ENCODE peak calls at places on chromosomes 2 and 18, in nine cellular contexts. H is nephron progenitor cell, Z is fibroblast of the aortic adventitia, F is GM12865, E is MCF 10A, X is upper lobe of right lung, V is WTC11, L is transverse colon, Y is endodermal cell. Q is an unnamed sample.

GRCh38 chr2:230738391-230738811 is 25.8 kb downstream of the CAB39 start:
- DNase-seq in L (no peak), Y (no peak), H (no peak), E (peak), F (no peak), X (no peak), Z (peak), V (no peak), Q (no peak)

GRCh38 chr2:178238144-178238521 is 43.8 kb downstream of the OSBPL6 start:
- DNase-seq in V (no peak), Z (peak), E (peak), F (no peak), H (no peak), X (no peak), Y (no peak), L (no peak), Q (no peak)

GRCh38 chr2:153068915-153069314 is 350.5 kb downstream of the ARL6IP6 start:
- DNase-seq in X (no peak), H (no peak), L (no peak), E (no peak), F (no peak), Z (no peak), V (no peak), Y (no peak), Q (no peak)

GRCh38 chr2:224837558-224837957 is 121.4 kb upstream of the CCDC195 start:
- DNase-seq in X (no peak), F (no peak), Z (peak), L (no peak), Y (no peak), E (peak), V (no peak), H (no peak), Q (peak)

GRCh38 chr2:197433770-197434438 is 924 bp downstream of the SF3B1 start:
- DNase-seq in Y (no peak), H (no peak), X (no peak), E (peak), V (no peak), L (no peak), Z (peak), F (peak), Q (no peak)

GRCh38 chr2:112728384-112729175 is 7.8 kb downstream of the NT5DC4 start:
- DNase-seq in H (no peak), E (no peak), Z (no peak), F (no peak), L (no peak), X (no peak), V (no peak), Y (no peak), Q (no peak)

GRCh38 chr2:221124542-221125235 is 447.4 kb downstream of the EPHA4 start:
- DNase-seq in Y (peak), E (peak), X (no peak), H (peak), V (peak), L (no peak), F (no peak), Z (no peak), Q (no peak)

GRCh38 chr18:76932026-76932819 is 109.9 kb downstream of the ZNF236 start:
- DNase-seq in H (no peak), Z (peak), L (no peak), X (no peak), E (no peak), V (no peak), Y (no peak), F (peak), Q (peak)

GRCh38 chr2:150538582-150539236 is 51.2 kb upstream of the RND3 start:
- DNase-seq in Z (peak), X (no peak), H (no peak), F (no peak), E (no peak), L (no peak), Y (no peak), V (no peak), Q (no peak)

GRCh38 chr2:167212054-167212648 is 323.9 kb downstream of the XIRP2 start:
- DNase-seq in Z (peak), V (peak), L (no peak), X (no peak), Y (peak), E (peak), F (peak), H (peak), Q (no peak)

GRCh38 chr18:35410561-35410960 is 33.4 kb upstream of the ZNF396 start:
- DNase-seq in L (no peak), Z (no peak), F (peak), H (no peak), E (no peak), V (no peak), Y (no peak), X (no peak), Q (no peak)

GRCh38 chr2:96097441-96097840 is 18.9 kb downstream of the ADRA2B start:
- DNase-seq in X (no peak), V (no peak), Z (no peak), H (no peak), L (no peak), F (no peak), E (no peak), Y (no peak), Q (no peak)

GRCh38 chr2:239970004-239970623 is 55.0 kb downstream of the NDUFA10 start:
- DNase-seq in Z (peak), H (no peak), Y (no peak), L (no peak), V (no peak), X (no peak), F (no peak), E (no peak), Q (no peak)

GRCh38 chr18:69968073-69968472 is 20.4 kb upstream of the CD226 start:
- DNase-seq in E (no peak), X (no peak), L (no peak), Y (no peak), Z (no peak), V (peak), H (no peak), F (no peak), Q (no peak)

GRCh38 chr2:193561054-193561453 is 1366.3 kb upstream of the TMEFF2 start:
- DNase-seq in E (no peak), Y (peak), V (no peak), X (no peak), H (no peak), L (no peak), F (peak), Z (peak), Q (no peak)

GRCh38 chr2:240603846-240604245 is 17.3 kb downstream of the CAPN10 start:
- DNase-seq in F (no peak), E (no peak), V (no peak), H (no peak), Y (no peak), Z (no peak), X (peak), L (peak), Q (no peak)

GRCh38 chr2:65681503-65681902 is 249.1 kb upstream of the SPRED2 start:
- DNase-seq in L (no peak), Z (no peak), V (no peak), Y (no peak), F (no peak), X (no peak), E (no peak), H (no peak), Q (no peak)

GRCh38 chr2:71671203-71671602 is 217.8 kb downstream of the DYSF start:
- DNase-seq in L (no peak), Z (no peak), F (no peak), X (no peak), E (no peak), V (no peak), H (no peak), Y (peak), Q (no peak)

GRCh38 chr2:46780411-46780800 is 135.2 kb downstream of the MCFD2 start:
- DNase-seq in F (no peak), Y (no peak), H (no peak), X (no peak), E (peak), Z (peak), L (peak), V (no peak), Q (no peak)

GRCh38 chr2:232533944-232534710 is 5.4 kb upstream of the CHRNG start:
- DNase-seq in Y (no peak), V (no peak), F (no peak), Z (peak), X (peak), E (no peak), L (no peak), H (no peak), Q (no peak)

GRCh38 chr18:79422022-79422782 is 26.5 kb downstream of the NFATC1 start:
- DNase-seq in E (peak), V (no peak), Z (peak), Y (no peak), H (no peak), L (no peak), F (peak), X (no peak), Q (peak)

GRCh38 chr18:26812462-26812861 is 53.0 kb downstream of the AQP4 start:
- DNase-seq in Z (no peak), H (no peak), V (no peak), F (no peak), E (no peak), X (no peak), L (no peak), Y (no peak), Q (no peak)

GRCh38 chr2:2638516-2638915 is 307.4 kb upstream of the MYT1L start:
- DNase-seq in F (no peak), X (no peak), V (no peak), H (no peak), Y (peak), Z (no peak), E (no peak), L (no peak), Q (no peak)

GRCh38 chr2:36478332-36478738 is 119.6 kb downstream of the FEZ2 start:
- DNase-seq in X (no peak), E (peak), H (no peak), V (no peak), L (no peak), Z (peak), F (no peak), Y (no peak), Q (peak)

GRCh38 chr2:74789278-74789677 is 44.6 kb upstream of the HK2 start:
- DNase-seq in V (no peak), Y (no peak), X (no peak), E (no peak), Z (no peak), L (no peak), H (no peak), F (no peak), Q (no peak)

GRCh38 chr2:232449964-232450363 is 6.0 kb upstream of the ALPI start:
- DNase-seq in F (no peak), V (no peak), E (no peak), Z (no peak), Y (peak), H (no peak), L (no peak), X (no peak), Q (no peak)

GRCh38 chr2:39994151-39994550 is 215.1 kb upstream of the THUMPD2 start:
- DNase-seq in E (peak), V (no peak), L (no peak), Y (no peak), H (no peak), F (no peak), Z (peak), X (no peak), Q (peak)

GRCh38 chr2:99260184-99260583 is 4.7 kb upstream of the LYG2 start:
- DNase-seq in X (no peak), L (no peak), Z (no peak), H (no peak), E (no peak), V (no peak), Y (no peak), F (no peak), Q (no peak)

GRCh38 chr2:184419744-184420143 is 178.6 kb upstream of the ZNF804A start:
- DNase-seq in H (no peak), L (no peak), X (no peak), F (no peak), Z (no peak), V (no peak), E (no peak), Y (no peak), Q (no peak)

GRCh38 chr18:74196220-74197119 is 48.1 kb downstream of the TIMM21 start:
- DNase-seq in V (no peak), X (no peak), Z (peak), Y (peak), F (peak), E (peak), L (peak), H (peak), Q (no peak)

GRCh38 chr18:76098728-76099514 is 396.1 kb downstream of the ZNF516 start:
- DNase-seq in Z (no peak), L (no peak), F (no peak), V (no peak), X (no peak), H (no peak), E (no peak), Y (no peak), Q (no peak)

GRCh38 chr2:77192811-77193289 is 329.3 kb downstream of the LRRTM4 start:
- DNase-seq in E (no peak), F (no peak), V (no peak), L (no peak), Y (no peak), Z (no peak), X (no peak), H (no peak), Q (no peak)

GRCh38 chr2:129224486-129224885 is 755.0 kb upstream of the RAB6C start:
- DNase-seq in X (no peak), V (no peak), F (no peak), E (no peak), Z (no peak), Y (no peak), L (no peak), H (no peak), Q (no peak)

GRCh38 chr2:96883306-96883705 is 13.4 kb upstream of the SEMA4C start:
- DNase-seq in L (no peak), E (no peak), Z (no peak), F (no peak), Y (no peak), V (no peak), X (no peak), H (no peak), Q (no peak)

GRCh38 chr2:156331572-156332451 is 709 bp downstream of the NR4A2 start:
- DNase-seq in F (peak), Y (peak), V (no peak), Z (peak), E (peak), L (peak), H (peak), X (peak), Q (peak)

GRCh38 chr2:121363632-121364420 is 78.8 kb upstream of the TFCP2L1 start:
- DNase-seq in F (no peak), H (no peak), Y (no peak), E (peak), Z (peak), L (peak), X (no peak), V (no peak), Q (peak)

DNA sequence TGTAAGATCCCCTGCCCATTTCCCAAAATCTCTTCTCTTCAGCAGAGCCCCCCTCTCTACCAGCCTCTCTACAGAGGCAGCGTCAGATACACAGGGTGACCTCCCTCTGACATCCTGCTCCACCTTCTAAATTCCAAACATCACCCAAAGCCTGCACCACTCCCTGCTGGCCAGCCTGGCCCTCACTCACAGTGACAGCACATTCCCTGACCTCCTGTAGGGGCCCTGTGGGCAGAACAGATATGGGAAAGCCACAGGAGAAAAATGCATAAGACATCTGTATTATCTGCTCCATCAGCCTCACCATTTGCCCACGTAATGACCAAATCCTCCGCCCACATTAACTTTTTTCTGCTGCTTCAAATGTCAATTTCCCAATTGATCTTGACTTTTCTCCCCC is 40.6 kb downstream of the TRABD2A start:
- DNase-seq in F (no peak), L (no peak), Z (peak), X (no peak), H (no peak), Y (no peak), E (no peak), V (no peak), Q (no peak)
- TF ChIP-seq CTCF in F (no peak), L (no peak), Z (peak), X (no peak), H (no peak), Y (peak), E (no peak), V (no peak), Q (no peak)

DNA sequence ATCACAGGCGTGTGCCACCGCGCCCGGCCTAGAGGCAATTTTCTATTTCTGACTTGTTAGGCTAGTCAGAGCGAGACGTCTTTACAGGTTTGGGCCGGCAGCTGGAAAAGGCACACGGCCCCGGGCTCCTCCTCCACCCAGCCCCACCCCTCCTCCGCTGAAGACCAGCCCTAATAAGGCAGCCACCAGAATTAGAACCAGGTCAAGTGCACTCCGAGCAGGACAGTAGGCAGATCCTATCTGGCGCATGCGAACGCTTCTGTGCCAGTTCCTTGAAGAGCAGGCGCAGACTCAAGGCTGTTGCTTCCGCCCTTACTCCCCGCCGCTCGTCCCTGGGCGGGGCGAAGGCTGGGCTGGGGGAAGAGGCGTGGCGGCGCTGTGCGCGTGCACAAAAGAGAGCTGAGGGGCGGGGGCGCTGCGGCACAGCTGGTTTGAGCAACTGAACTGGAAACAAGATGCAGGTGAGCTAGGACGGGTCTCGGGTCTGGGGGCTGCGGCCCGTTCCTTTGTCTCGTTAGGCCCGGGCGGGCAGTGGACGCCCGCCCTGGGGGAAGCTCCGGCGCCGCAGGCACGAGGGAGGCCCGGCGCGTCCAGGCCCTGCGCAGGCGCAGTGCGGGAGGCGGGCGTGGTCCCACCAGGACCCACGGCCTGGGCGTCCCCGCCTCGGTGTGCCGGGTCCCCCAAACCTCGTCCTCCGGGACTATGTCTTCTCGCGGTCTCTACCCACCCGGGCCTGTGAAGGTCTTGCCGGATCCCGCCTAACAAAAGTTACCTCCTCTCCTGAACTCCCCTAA is at the start of gene PDCL3:
- DNase-seq in E (peak), F (peak), Z (peak), H (peak), L (peak), V (peak), Y (peak), X (peak), Q (peak)
- TF ChIP-seq CTCF in E (no peak), F (no peak), Z (peak), H (no peak), L (no peak), V (no peak), Y (peak), X (no peak), Q (peak)

GRCh38 chr18:48951448-48952286 is 902 bp upstream of the SMAD7 start:
- DNase-seq in X (peak), L (peak), Y (peak), F (peak), Z (peak), H (peak), V (peak), E (peak), Q (peak)

GRCh38 chr18:48950536-48951447 is at the start of gene SMAD7:
- DNase-seq in Z (peak), F (peak), X (peak), E (peak), V (no peak), H (no peak), L (peak), Y (no peak), Q (no peak)

GRCh38 chr18:48948112-48949050 is 2.4 kb downstream of the SMAD7 start:
- DNase-seq in L (peak), V (peak), F (peak), H (peak), X (peak), Y (peak), E (peak), Z (peak), Q (no peak)

GRCh38 chr18:48949051-48949605 is 1.6 kb downstream of the SMAD7 start:
- DNase-seq in V (no peak), F (peak), Y (no peak), H (no peak), X (peak), L (peak), E (peak), Z (no peak), Q (no peak)

DNA sequence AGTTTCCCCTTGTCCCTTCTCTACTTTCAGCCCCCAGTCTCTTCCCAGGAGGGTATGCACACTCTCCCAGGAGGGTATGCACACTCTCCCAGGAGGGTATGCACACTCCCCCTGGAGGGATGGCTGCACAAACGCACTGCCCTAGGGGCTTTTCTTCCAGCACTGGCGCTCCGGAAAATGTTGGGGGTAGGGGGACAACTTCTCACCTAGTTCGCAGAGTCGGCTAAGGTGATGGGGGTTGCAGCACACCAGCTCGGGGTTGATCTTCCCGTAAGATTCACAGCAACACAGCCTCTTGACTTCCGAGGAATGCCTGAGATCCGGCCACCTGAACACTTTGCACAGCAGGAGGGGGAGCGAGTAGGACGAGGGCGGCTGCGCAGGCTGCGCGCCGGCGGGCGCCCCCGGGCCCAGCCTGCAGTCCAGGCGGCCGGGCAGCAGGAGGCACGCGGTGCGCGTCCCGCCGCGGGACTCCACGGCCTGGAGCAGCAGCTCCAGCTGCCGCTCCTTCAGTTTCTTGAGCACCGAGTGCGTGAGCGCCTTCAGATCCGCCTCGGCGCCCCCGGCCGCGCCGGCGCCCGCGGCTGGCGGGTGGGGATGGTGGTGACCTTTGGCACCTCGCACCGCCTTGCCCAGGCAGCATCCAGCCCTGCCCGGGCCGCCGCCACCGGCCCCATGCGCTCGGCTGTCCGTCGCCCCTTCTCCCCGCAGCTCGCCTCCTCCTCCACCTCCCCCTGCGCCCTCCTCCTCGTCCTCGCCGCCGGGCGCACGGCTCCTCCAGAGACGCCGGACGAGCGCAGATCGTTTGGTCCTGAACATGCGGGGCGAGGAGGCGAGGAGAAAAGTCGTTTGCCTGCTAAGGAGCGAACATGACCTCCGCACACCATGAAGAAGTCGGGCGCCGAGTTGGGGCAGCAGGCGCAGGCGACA is 894 bp downstream of the SMAD7 start:
- DNase-seq in L (peak), E (peak), H (peak), Z (no peak), V (peak), Y (peak), X (peak), F (peak), Q (no peak)
- TF ChIP-seq CTCF in L (peak), E (peak), H (no peak), Z (peak), V (no peak), Y (peak), X (peak), F (peak), Q (peak)

DNA sequence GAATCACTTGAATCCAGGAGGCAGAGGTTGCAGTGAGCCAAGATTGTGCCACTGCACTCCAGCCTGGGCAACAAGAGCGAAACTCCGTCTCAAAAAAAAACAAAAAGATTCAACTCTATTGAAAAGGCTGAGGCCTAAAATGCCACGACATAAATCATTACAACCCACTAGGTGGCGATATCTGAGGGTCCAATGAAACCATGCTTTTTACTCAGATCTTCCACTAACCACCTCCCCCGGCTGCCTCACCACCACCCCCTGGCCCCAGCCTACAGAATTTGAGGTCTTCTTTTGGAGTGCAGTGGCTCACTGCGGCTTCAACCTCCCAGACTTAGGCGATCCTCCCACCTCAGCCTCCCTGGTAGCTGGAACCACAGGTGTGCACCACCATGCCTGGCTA is 57.5 kb downstream of the AP1S3 start:
- DNase-seq in V (peak), F (peak), X (no peak), L (no peak), E (peak), Y (peak), H (no peak), Z (peak), Q (no peak)
- TF ChIP-seq CTCF in V (peak), F (peak), X (peak), L (peak), E (peak), Y (peak), H (no peak), Z (peak), Q (peak)